ENCODE peak calls at places on chromosome 4, in seven cellular contexts. J is mesendoderm, S is IMR-90, Z is neuronal stem cell, F is H9, W is mesenchymal stem cell, N is H1. Y is an unnamed sample.
A peak's percentile ranks its signal among the peaks of the same experiment; 100 is the strongest.

GRCh38 chr4:185821029-185821419 is 9.0 kb upstream of the SORBS2 start:
- DNase-seq in S (no peak), Z (no peak), W (no peak), F (no peak), N (no peak), J (no peak), Y (no peak)

GRCh38 chr4:164997324-164997723 is 19.9 kb upstream of the TRIM61 start:
- DNase-seq in N (no peak), F (no peak), Z (no peak), S (no peak), W (peak; percentile 3), J (peak; percentile 8), Y (peak; percentile 34)

GRCh38 chr4:82784615-82785247 is 13.9 kb downstream of the SCD5 start:
- DNase-seq in S (peak; percentile 67), Z (no peak), N (no peak), F (peak; percentile 28), W (peak; percentile 31), J (no peak), Y (no peak)

GRCh38 chr4:138450546-138450945 is 208.4 kb upstream of the SLC7A11 start:
- DNase-seq in J (no peak), S (no peak), Z (no peak), N (no peak), W (no peak), F (no peak), Y (no peak)

GRCh38 chr4:100736651-100737450 is 219.0 kb upstream of the EMCN start:
- DNase-seq in N (no peak), Z (peak; percentile 9), W (peak; percentile 37), J (peak; percentile 14), S (peak; percentile 65), F (no peak), Y (no peak)

GRCh38 chr4:108149588-108150380 is 18.9 kb downstream of the LEF1 start:
- DNase-seq in Z (no peak), S (no peak), J (no peak), N (no peak), W (no peak), F (no peak), Y (peak; percentile 38)

GRCh38 chr4:78296261-78296660 is 239.1 kb downstream of the FRAS1 start:
- DNase-seq in F (no peak), W (no peak), S (no peak), Z (no peak), N (no peak), J (peak; percentile 58), Y (no peak)

GRCh38 chr4:124931050-124931449 is 218.5 kb upstream of the ANKRD50 start:
- DNase-seq in F (no peak), W (no peak), N (no peak), J (no peak), Z (no peak), S (peak; percentile 77), Y (no peak)

GRCh38 chr4:141109983-141110382 is 23.3 kb downstream of the RNF150 start:
- DNase-seq in W (no peak), N (no peak), F (no peak), S (no peak), Z (no peak), J (peak; percentile 26), Y (no peak)

GRCh38 chr4:22435652-22436051 is 80.2 kb downstream of the ADGRA3 start:
- DNase-seq in W (no peak), S (no peak), N (no peak), J (no peak), F (no peak), Z (no peak), Y (no peak)

GRCh38 chr4:29539226-29539625 is 1180.9 kb upstream of the PCDH7 start:
- DNase-seq in S (peak; percentile 20), W (no peak), J (no peak), Z (no peak), F (no peak), N (no peak), Y (no peak)

GRCh38 chr4:174314770-174315169 is 31.1 kb downstream of the CEP44 start:
- DNase-seq in W (peak; percentile 85), N (no peak), J (peak; percentile 82), Z (no peak), S (peak; percentile 65), F (peak; percentile 44), Y (peak; percentile 8)

GRCh38 chr4:54231419-54232150 is 2.5 kb downstream of the PDGFRA start:
- DNase-seq in S (peak; percentile 66), F (peak; percentile 49), Z (peak; percentile 32), W (peak; percentile 64), N (peak; percentile 78), J (peak; percentile 61), Y (no peak)

GRCh38 chr4:39308576-39308975 is 57.6 kb downstream of the RFC1 start:
- DNase-seq in S (no peak), J (no peak), W (no peak), N (no peak), F (no peak), Z (no peak), Y (no peak)

GRCh38 chr4:161448550-161449180 is 715.1 kb downstream of the FSTL5 start:
- DNase-seq in F (no peak), W (no peak), N (no peak), J (no peak), S (no peak), Z (no peak), Y (no peak)

GRCh38 chr4:140186651-140187315 is 32.8 kb upstream of the MAML3 start:
- DNase-seq in J (no peak), F (no peak), Z (no peak), S (peak; percentile 67), W (peak; percentile 54), N (no peak), Y (peak; percentile 53)

GRCh38 chr4:111213520-111213919 is 590.6 kb upstream of the PITX2 start:
- DNase-seq in N (no peak), F (no peak), S (no peak), J (no peak), Z (no peak), W (no peak), Y (no peak)

GRCh38 chr4:169342159-169342865 is 71.6 kb upstream of the SH3RF1 start:
- DNase-seq in W (no peak), Z (no peak), F (no peak), S (no peak), J (no peak), N (no peak), Y (no peak)

GRCh38 chr4:6556263-6556662 is 18.7 kb upstream of the MAN2B2 start:
- DNase-seq in F (no peak), W (no peak), S (no peak), Z (no peak), N (no peak), J (no peak), Y (peak; percentile 13)

GRCh38 chr4:24598025-24598424 is 13.7 kb upstream of the DHX15 start:
- DNase-seq in N (no peak), W (no peak), S (peak; percentile 12), J (no peak), Z (no peak), F (no peak), Y (peak; percentile 99)

GRCh38 chr4:166282081-166282770 is 409.2 kb downstream of the TLL1 start:
- DNase-seq in N (no peak), F (no peak), W (no peak), Z (no peak), J (no peak), S (no peak), Y (no peak)

GRCh38 chr4:13988347-13989265 is 361.1 kb upstream of the BOD1L1 start:
- DNase-seq in Z (no peak), W (peak; percentile 86), N (no peak), J (peak; percentile 25), F (no peak), S (peak; percentile 97), Y (peak; percentile 23)

GRCh38 chr4:141898336-141898735 is 262.0 kb downstream of the IL15 start:
- DNase-seq in Z (no peak), J (no peak), N (no peak), F (no peak), W (no peak), S (no peak), Y (no peak)

GRCh38 chr4:149291463-149291862 is 524.2 kb downstream of the IQCM start:
- DNase-seq in W (peak; percentile 50), F (no peak), S (peak; percentile 43), N (no peak), Z (no peak), J (no peak), Y (no peak)

GRCh38 chr4:2417196-2417764 is 1.2 kb downstream of the ZFYVE28 start:
- DNase-seq in J (no peak), S (no peak), Z (no peak), W (peak; percentile 35), N (no peak), F (no peak), Y (peak; percentile 30)

DNA sequence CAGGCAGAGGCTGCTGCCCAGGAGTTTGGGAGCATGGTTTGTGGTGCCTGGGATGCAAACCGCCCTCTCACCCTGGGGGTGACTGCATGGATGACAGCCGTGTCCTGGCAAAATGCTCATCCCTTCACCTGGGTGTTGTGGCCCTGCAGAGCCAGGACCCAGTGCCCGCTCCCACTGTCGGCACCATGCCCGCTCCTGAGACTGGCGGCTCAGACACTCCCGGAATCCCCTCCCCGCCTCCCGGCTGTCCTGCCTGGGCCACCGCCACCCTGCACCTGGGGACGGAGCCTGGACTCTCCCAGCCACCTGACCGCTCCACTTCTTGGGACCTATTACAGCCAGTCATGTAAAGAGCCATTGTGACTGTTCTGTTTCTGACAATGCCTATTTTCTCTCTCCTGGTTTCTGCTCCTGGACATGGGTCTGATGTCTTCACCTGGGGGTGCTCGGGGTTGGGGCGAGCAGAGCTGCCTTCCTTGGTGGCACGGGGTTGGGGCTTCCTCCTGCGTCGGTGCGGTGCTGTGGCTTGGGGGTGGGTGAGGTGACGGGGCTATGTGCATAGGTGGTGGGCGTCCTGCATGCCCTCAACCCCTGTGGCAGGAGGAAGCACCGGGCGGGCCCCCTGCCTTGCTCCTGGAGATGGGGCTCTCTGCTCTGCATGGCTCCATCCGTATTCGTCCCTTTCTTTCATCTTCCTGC is 30.9 kb downstream of the LRPAP1 start:
- DNase-seq in N (no peak), J (no peak), F (no peak), S (no peak), Z (no peak), W (no peak), Y (no peak)
- H3K23ac ChIP-seq in N (no peak overlapping the region), J (no peak overlapping the region), F (no peak overlapping the region), S (no peak overlapping the region), Z (no peak overlapping the region), W (no peak overlapping the region), Y (no peak overlapping the region)

DNA sequence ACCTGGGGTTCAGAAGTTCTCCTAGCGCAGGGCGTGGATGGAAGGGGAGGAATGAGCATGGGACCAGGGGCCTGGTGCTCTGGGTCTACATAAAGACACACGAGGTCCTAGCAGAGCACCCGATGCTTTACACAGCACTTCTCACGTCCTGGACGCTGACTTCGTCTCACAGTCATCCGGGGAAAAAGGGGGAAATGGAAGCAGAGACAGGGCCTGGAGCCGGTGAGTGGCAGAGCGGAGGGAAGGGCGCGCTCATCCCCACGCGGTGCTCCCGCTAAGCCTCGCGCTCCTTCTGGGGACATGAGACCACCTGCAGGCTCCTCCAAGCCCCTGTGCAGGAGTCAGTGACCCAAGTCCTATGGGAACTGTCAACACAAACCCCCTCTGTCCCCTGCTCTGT is 157.7 kb downstream of the AFAP1 start:
- DNase-seq in S (no peak), Z (no peak), F (no peak), N (no peak), W (peak; percentile 14), J (no peak), Y (no peak)
- H3K27me3 ChIP-seq in S (no peaks in the 10 kb centered on the region), Z (no peaks in the 10 kb centered on the region), F (no peaks in the 10 kb centered on the region), N (no peaks in the 10 kb centered on the region), W (no peaks in the 10 kb centered on the region), J (no peaks in the 10 kb centered on the region), Y (no peaks in the 10 kb centered on the region)

GRCh38 chr4:110106946-110107325 is 91.5 kb downstream of the ELOVL6 start:
- DNase-seq in Z (no peak), S (peak; percentile 85), W (peak; percentile 80), F (no peak), J (peak; percentile 71), N (no peak), Y (no peak)
- H3K9ac ChIP-seq in Z (no peak overlapping the region), S (no peak overlapping the region), W (peak overlapping the region; percentile 62), F (no peak overlapping the region), J (no peak overlapping the region), N (no peak overlapping the region), Y (no peak overlapping the region)

GRCh38 chr4:115110191-115111166 is 2.9 kb downstream of the NDST4 start:
- DNase-seq in S (no peak), Z (no peak), F (no peak), J (peak; percentile 66), N (no peak), W (no peak), Y (no peak)
- H3K23ac ChIP-seq in S (no peak overlapping the region), Z (no peak overlapping the region), F (no peak overlapping the region), J (no peak overlapping the region), N (no peak overlapping the region), W (no peak overlapping the region), Y (no peak overlapping the region)

Y was measured in trophoblast cell.